ENCODE peak calls at places on chromosomes 1 and 21, in four cellular contexts. One of them, this sample, is unnamed.
A peak's percentile ranks its signal among the peaks of the same experiment; 100 is the strongest.

GRCh38 chr1:203858055-203858454 is 3.3 kb upstream of the SNRPE start:
- DNase-seq in upper lobe of right lung: no peak
- DNase-seq in transverse colon: no peak
- DNase-seq in lower leg skin: no peak
- DNase-seq in this sample: no peak

GRCh38 chr21:23131177-23131576 is 2133.0 kb downstream of the NCAM2 start:
- DNase-seq in upper lobe of right lung: no peak
- DNase-seq in transverse colon: no peak
- DNase-seq in lower leg skin: no peak
- DNase-seq in this sample: no peak

GRCh38 chr1:116208136-116208535 is 96.9 kb downstream of the MAB21L3 start:
- DNase-seq in upper lobe of right lung: no peak
- DNase-seq in transverse colon: no peak
- DNase-seq in lower leg skin: no peak
- DNase-seq in this sample: no peak

GRCh38 chr21:29181799-29182470 is 51.5 kb downstream of the MAP3K7CL start:
- DNase-seq in upper lobe of right lung: no peak
- DNase-seq in transverse colon: peak; percentile 48
- DNase-seq in lower leg skin: no peak
- DNase-seq in this sample: no peak

GRCh38 chr1:172745014-172745413 is 86.1 kb downstream of the FASLG start:
- DNase-seq in upper lobe of right lung: no peak
- DNase-seq in transverse colon: peak; percentile 26
- DNase-seq in lower leg skin: no peak
- DNase-seq in this sample: no peak

GRCh38 chr21:45267390-45267760 is 20.3 kb downstream of the POFUT2 start:
- DNase-seq in upper lobe of right lung: peak; percentile 51
- DNase-seq in transverse colon: no peak
- DNase-seq in lower leg skin: peak; percentile 63
- DNase-seq in this sample: peak; percentile 78

GRCh38 chr1:101371259-101371658 is 134.4 kb downstream of the S1PR1 start:
- DNase-seq in upper lobe of right lung: no peak
- DNase-seq in transverse colon: no peak
- DNase-seq in lower leg skin: no peak
- DNase-seq in this sample: no peak

GRCh38 chr1:66951513-66951912 is 26.7 kb downstream of the MIER1 start:
- DNase-seq in upper lobe of right lung: no peak
- DNase-seq in transverse colon: no peak
- DNase-seq in lower leg skin: no peak
- DNase-seq in this sample: no peak

GRCh38 chr21:34205811-34206635 is 132.6 kb downstream of the MRPS6 start:
- DNase-seq in upper lobe of right lung: no peak
- DNase-seq in transverse colon: no peak
- DNase-seq in lower leg skin: no peak
- DNase-seq in this sample: no peak

GRCh38 chr1:192826791-192827477 is 18.1 kb downstream of the RGS2 start:
- DNase-seq in upper lobe of right lung: no peak
- DNase-seq in transverse colon: no peak
- DNase-seq in lower leg skin: no peak
- DNase-seq in this sample: no peak

GRCh38 chr1:65146908-65147423 is 1.0 kb upstream of the AK4 start:
- DNase-seq in upper lobe of right lung: no peak
- DNase-seq in transverse colon: no peak
- DNase-seq in lower leg skin: no peak
- DNase-seq in this sample: no peak

GRCh38 chr1:65149753-65150463 is 1.9 kb downstream of the AK4 start:
- DNase-seq in upper lobe of right lung: no peak
- DNase-seq in transverse colon: no peak
- DNase-seq in lower leg skin: peak; percentile 29
- DNase-seq in this sample: no peak

GRCh38 chr1:65148548-65149390 is 766 bp downstream of the AK4 start:
- DNase-seq in upper lobe of right lung: peak; percentile 70
- DNase-seq in transverse colon: peak; percentile 46
- DNase-seq in lower leg skin: peak; percentile 90
- DNase-seq in this sample: peak; percentile 84

GRCh38 chr1:65149391-65149729 is 1.4 kb downstream of the AK4 start:
- DNase-seq in upper lobe of right lung: no peak
- DNase-seq in transverse colon: no peak
- DNase-seq in lower leg skin: no peak
- DNase-seq in this sample: no peak

GRCh38 chr1:65147424-65148177 is 402 bp upstream of the AK4 start:
- DNase-seq in upper lobe of right lung: peak; percentile 67
- DNase-seq in transverse colon: peak; percentile 62
- DNase-seq in lower leg skin: peak; percentile 89
- DNase-seq in this sample: peak; percentile 85
- TF ChIP-seq CTCF in upper lobe of right lung: no peak
- TF ChIP-seq CTCF in transverse colon: no peak
- TF ChIP-seq CTCF in lower leg skin: no peak
- TF ChIP-seq CTCF in this sample: no peak

GRCh38 chr1:19344831-19345230 is 32.7 kb downstream of the SLC66A1 start:
- DNase-seq in upper lobe of right lung: no peak
- DNase-seq in transverse colon: no peak
- DNase-seq in lower leg skin: no peak
- DNase-seq in this sample: no peak
- TF ChIP-seq CTCF in upper lobe of right lung: no peak
- TF ChIP-seq CTCF in transverse colon: no peak
- TF ChIP-seq CTCF in lower leg skin: no peak
- TF ChIP-seq CTCF in this sample: no peak

GRCh38 chr1:16920951-16921350 is 780 bp upstream of the CROCC start:
- DNase-seq in upper lobe of right lung: peak; percentile 43
- DNase-seq in transverse colon: no peak
- DNase-seq in lower leg skin: no peak
- DNase-seq in this sample: no peak

GRCh38 chr1:16921391-16922185 is at the start of gene CROCC:
- DNase-seq in upper lobe of right lung: peak; percentile 64
- DNase-seq in transverse colon: no peak
- DNase-seq in lower leg skin: no peak
- DNase-seq in this sample: no peak

GRCh38 chr1:16924216-16924918 is 2.6 kb downstream of the CROCC start:
- DNase-seq in upper lobe of right lung: no peak
- DNase-seq in transverse colon: no peak
- DNase-seq in lower leg skin: no peak
- DNase-seq in this sample: no peak

GRCh38 chr1:16922466-16922865 is 735 bp downstream of the CROCC start:
- DNase-seq in upper lobe of right lung: peak; percentile 33
- DNase-seq in transverse colon: no peak
- DNase-seq in lower leg skin: no peak
- DNase-seq in this sample: no peak

DNA sequence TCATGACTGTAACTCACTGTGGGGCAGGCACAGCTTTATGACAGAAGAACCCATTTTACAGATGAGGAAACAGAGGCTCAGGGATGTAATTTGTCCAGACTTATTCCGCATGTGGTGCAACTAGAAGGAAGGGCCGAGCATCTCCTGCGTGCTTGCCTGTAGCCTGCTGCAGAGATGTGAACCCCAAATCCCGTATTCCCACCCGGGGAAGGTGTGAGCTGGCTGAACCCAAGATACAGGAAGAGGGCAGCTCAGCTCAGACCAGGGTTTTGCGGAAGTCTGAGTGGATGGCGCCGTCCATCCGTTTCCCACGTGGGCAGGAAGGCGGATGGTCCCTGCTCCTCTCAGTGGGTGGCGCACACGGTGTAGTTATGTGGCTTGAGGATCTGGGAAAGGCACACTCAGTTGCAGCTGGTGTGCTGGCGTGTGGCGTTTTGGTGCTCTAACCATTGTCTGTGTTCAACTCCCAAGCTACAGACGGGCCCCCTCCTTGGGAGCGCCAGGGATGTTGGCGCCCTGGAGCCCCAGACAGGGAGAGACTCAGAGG is 1.2 kb downstream of the CROCC start:
- DNase-seq in upper lobe of right lung: no peak
- DNase-seq in transverse colon: no peak
- DNase-seq in lower leg skin: no peak
- DNase-seq in this sample: no peak
- TF ChIP-seq CTCF in upper lobe of right lung: no peak
- TF ChIP-seq CTCF in transverse colon: no peak
- TF ChIP-seq CTCF in lower leg skin: no peak
- TF ChIP-seq CTCF in this sample: no peak

DNA sequence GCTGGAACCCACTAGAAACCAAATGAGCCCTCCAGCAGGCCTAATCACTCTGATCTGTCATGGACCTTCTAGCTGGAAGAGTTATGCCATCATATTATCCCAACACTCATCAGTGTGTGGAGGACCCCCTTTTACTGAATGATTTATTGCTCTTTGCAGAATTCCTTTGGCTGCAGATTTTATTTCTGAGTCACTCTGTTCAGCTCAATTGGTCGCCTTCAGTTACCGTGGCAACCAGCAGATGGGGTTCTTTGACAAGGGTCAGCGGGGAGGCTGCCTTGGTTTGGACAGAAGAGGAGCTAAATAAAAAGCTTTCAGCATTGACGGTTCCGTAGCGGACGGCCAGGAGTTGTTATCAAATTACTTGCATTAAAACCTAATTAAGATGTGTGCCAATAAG is 220.1 kb downstream of the SDCCAG8 start:
- DNase-seq in upper lobe of right lung: no peak
- DNase-seq in transverse colon: no peak
- DNase-seq in lower leg skin: no peak
- DNase-seq in this sample: no peak
- TF ChIP-seq CTCF in upper lobe of right lung: no peak
- TF ChIP-seq CTCF in transverse colon: no peak
- TF ChIP-seq CTCF in lower leg skin: no peak
- TF ChIP-seq CTCF in this sample: peak; percentile 45

DNA sequence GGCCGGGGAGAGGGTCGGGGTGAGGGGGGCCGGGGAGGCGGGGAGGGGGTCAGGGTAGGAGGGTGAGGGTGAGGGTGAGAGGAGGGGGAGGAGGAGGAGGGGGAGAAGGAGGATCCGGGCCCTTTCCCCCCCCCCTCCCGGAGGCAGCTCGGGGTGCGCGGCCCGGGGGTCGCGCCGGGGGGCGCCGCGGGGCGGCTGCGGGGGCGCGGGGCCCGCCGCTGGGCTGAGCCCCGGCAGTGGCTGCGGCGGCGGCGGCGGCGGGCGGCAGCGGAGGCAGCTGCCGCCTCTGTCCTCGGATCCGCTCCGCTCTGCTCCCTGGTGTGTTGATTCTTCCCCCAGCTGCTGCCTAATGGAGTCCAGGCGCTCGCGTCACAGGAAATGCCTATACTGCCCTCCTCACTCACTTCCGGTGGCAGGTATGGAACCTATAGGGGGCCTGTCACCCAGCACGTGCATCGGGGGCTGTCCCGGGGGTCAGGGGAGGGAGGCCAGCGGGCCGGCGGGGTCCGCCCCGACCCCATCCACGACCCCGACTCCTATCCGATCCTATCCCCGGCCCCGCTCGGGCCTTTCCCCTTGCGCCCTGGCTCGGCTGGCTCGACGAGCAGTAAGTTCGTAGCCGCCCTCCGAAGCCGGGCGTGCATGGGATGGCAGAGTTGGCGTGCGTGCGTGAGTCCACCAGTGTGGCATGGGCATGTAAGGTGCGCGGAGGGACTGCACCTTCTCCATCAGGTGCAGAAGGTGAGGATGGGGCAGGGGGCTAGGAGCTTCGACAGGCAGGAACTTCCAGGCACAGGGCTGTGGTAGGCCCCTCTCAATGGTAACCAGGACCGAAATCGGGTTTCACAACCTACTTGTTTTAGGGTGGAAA is at the start of gene WDR26:
- DNase-seq in upper lobe of right lung: peak; percentile 89
- DNase-seq in transverse colon: peak; percentile 87
- DNase-seq in lower leg skin: peak; percentile 95
- DNase-seq in this sample: peak; percentile 90
- TF ChIP-seq CTCF in upper lobe of right lung: no peak
- TF ChIP-seq CTCF in transverse colon: no peak
- TF ChIP-seq CTCF in lower leg skin: no peak
- TF ChIP-seq CTCF in this sample: peak; percentile 21

GRCh38 chr1:112991721-112992120 is 35.7 kb upstream of the SLC16A1 start:
- DNase-seq in upper lobe of right lung: no peak
- DNase-seq in transverse colon: no peak
- DNase-seq in lower leg skin: no peak
- DNase-seq in this sample: no peak
- TF ChIP-seq CTCF in upper lobe of right lung: no peak
- TF ChIP-seq CTCF in transverse colon: no peak
- TF ChIP-seq CTCF in lower leg skin: no peak
- TF ChIP-seq CTCF in this sample: no peak

GRCh38 chr1:119330062-119330939 is 38.3 kb upstream of the HAO2 start:
- DNase-seq in upper lobe of right lung: no peak
- DNase-seq in transverse colon: no peak
- DNase-seq in lower leg skin: no peak
- DNase-seq in this sample: no peak

GRCh38 chr1:119326251-119326650 is 42.3 kb upstream of the HAO2 start:
- DNase-seq in upper lobe of right lung: no peak
- DNase-seq in transverse colon: no peak
- DNase-seq in lower leg skin: no peak
- DNase-seq in this sample: no peak

GRCh38 chr1:119327066-119327435 is 41.5 kb upstream of the HAO2 start:
- DNase-seq in upper lobe of right lung: no peak
- DNase-seq in transverse colon: no peak
- DNase-seq in lower leg skin: no peak
- DNase-seq in this sample: no peak

GRCh38 chr1:119329521-119329920 is 39.1 kb upstream of the HAO2 start:
- DNase-seq in upper lobe of right lung: no peak
- DNase-seq in transverse colon: no peak
- DNase-seq in lower leg skin: no peak
- DNase-seq in this sample: no peak

GRCh38 chr1:119327436-119328155 is 41.0 kb upstream of the HAO2 start:
- DNase-seq in upper lobe of right lung: peak; percentile 62
- DNase-seq in transverse colon: peak; percentile 62
- DNase-seq in lower leg skin: no peak
- DNase-seq in this sample: no peak
- TF ChIP-seq CTCF in upper lobe of right lung: peak; percentile 23
- TF ChIP-seq CTCF in transverse colon: no peak
- TF ChIP-seq CTCF in lower leg skin: no peak
- TF ChIP-seq CTCF in this sample: peak; percentile 44

This sample was measured in osteocyte.